ENCODE peak calls at places on chromosomes 7 and 10, in nine cellular contexts. N, A, I, L, M, W, R, U and K are unnamed samples.

GRCh38 chr7:26436996-26437547 is 145.4 kb downstream of the SNX10 start:
- DNase-seq in N (no peak), A (no peak), I (no peak), L (no peak), M (no peak), W (no peak), R (no peak), U (no peak), K (no peak)

GRCh38 chr7:2118056-2118455 is 114.7 kb downstream of the MAD1L1 start:
- DNase-seq in N (no peak), A (no peak), I (no peak), L (no peak), M (no peak), W (no peak), R (no peak), U (no peak), K (no peak)

GRCh38 chr10:75137533-75138438 is 26.3 kb downstream of the SAMD8 start:
- DNase-seq in N (peak), A (no peak), I (peak), L (no peak), M (no peak), W (no peak), R (no peak), U (peak), K (peak)

GRCh38 chr10:47321521-47322195 is 596 bp upstream of the GDF2 start:
- DNase-seq in N (no peak), A (no peak), I (no peak), L (no peak), M (no peak), W (peak), R (no peak), U (no peak), K (no peak)

GRCh38 chr7:128032605-128033235 is 1.5 kb upstream of the LRRC4 start:
- DNase-seq in N (no peak), A (no peak), I (peak), L (no peak), M (no peak), W (no peak), R (peak), U (peak), K (no peak)

GRCh38 chr10:22693860-22694259 is 20.5 kb downstream of the PIP4K2A start:
- DNase-seq in N (no peak), A (no peak), I (no peak), L (no peak), M (no peak), W (no peak), R (no peak), U (no peak), K (no peak)

GRCh38 chr10:110212119-110213006 is 5.0 kb downstream of the MXI1 start:
- DNase-seq in N (no peak), A (no peak), I (no peak), L (no peak), M (peak), W (no peak), R (peak), U (no peak), K (no peak)

GRCh38 chr7:117066668-117067067 is 113.4 kb downstream of the ST7 start:
- DNase-seq in N (peak), A (no peak), I (no peak), L (no peak), M (no peak), W (no peak), R (no peak), U (peak), K (no peak)

GRCh38 chr10:29710128-29710527 is 75.4 kb upstream of the SVIL start:
- DNase-seq in N (no peak), A (no peak), I (no peak), L (no peak), M (no peak), W (no peak), R (no peak), U (no peak), K (no peak)

GRCh38 chr7:103803631-103804030 is 185.8 kb downstream of the RELN start:
- DNase-seq in N (no peak), A (no peak), I (no peak), L (no peak), M (no peak), W (no peak), R (no peak), U (no peak), K (no peak)

GRCh38 chr10:29692121-29692539 is 57.4 kb upstream of the SVIL start:
- DNase-seq in N (no peak), A (no peak), I (peak), L (peak), M (no peak), W (no peak), R (no peak), U (no peak), K (peak)

GRCh38 chr10:12050528-12050927 is 7.9 kb upstream of the UPF2 start:
- DNase-seq in N (no peak), A (no peak), I (peak), L (no peak), M (no peak), W (no peak), R (no peak), U (no peak), K (no peak)

GRCh38 chr7:36208997-36209813 is 56.2 kb downstream of the EEPD1 start:
- DNase-seq in N (no peak), A (no peak), I (peak), L (peak), M (no peak), W (no peak), R (no peak), U (no peak), K (peak)

GRCh38 chr10:75399461-75400162 is 2.0 kb downstream of the ZNF503 start:
- DNase-seq in N (peak), A (peak), I (peak), L (peak), M (peak), W (peak), R (peak), U (peak), K (peak)

GRCh38 chr7:102077081-102077480 is 209.6 kb upstream of the SH2B2 start:
- DNase-seq in N (no peak), A (peak), I (no peak), L (no peak), M (no peak), W (no peak), R (no peak), U (no peak), K (no peak)

GRCh38 chr7:148485618-148486017 is 104.9 kb upstream of the C7orf33 start:
- DNase-seq in N (no peak), A (no peak), I (no peak), L (no peak), M (no peak), W (no peak), R (no peak), U (no peak), K (peak)

GRCh38 chr7:36512607-36513006 is 122.9 kb downstream of the ANLN start:
- DNase-seq in N (no peak), A (no peak), I (no peak), L (no peak), M (no peak), W (no peak), R (no peak), U (no peak), K (no peak)

GRCh38 chr7:100867796-100868485 is 754 bp downstream of the TRIP6 start:
- DNase-seq in N (no peak), A (peak), I (no peak), L (no peak), M (no peak), W (peak), R (no peak), U (no peak), K (no peak)

GRCh38 chr7:8051373-8051772 is 82.8 kb downstream of the GLCCI1 start:
- DNase-seq in N (no peak), A (no peak), I (no peak), L (no peak), M (no peak), W (no peak), R (no peak), U (no peak), K (no peak)

GRCh38 chr7:85554294-85554877 is 367.5 kb upstream of the SEMA3D start:
- DNase-seq in N (peak), A (peak), I (peak), L (peak), M (no peak), W (peak), R (no peak), U (peak), K (peak)

GRCh38 chr7:55129409-55130078 is 110.7 kb downstream of the EGFR start:
- DNase-seq in N (no peak), A (no peak), I (peak), L (peak), M (no peak), W (no peak), R (no peak), U (peak), K (peak)

GRCh38 chr10:113056468-113057021 is 106.5 kb downstream of the TCF7L2 start:
- DNase-seq in N (peak), A (no peak), I (peak), L (peak), M (no peak), W (no peak), R (no peak), U (peak), K (peak)

GRCh38 chr10:5684971-5685763 is 529 bp downstream of the TASOR2 start:
- DNase-seq in N (peak), A (peak), I (peak), L (peak), M (peak), W (peak), R (peak), U (peak), K (peak)

GRCh38 chr7:4066626-4067475 is 615.2 kb upstream of the FOXK1 start:
- DNase-seq in N (no peak), A (peak), I (no peak), L (no peak), M (no peak), W (no peak), R (no peak), U (no peak), K (no peak)

GRCh38 chr10:77636967-77637473 is 588 bp downstream of the KCNMA1 start:
- DNase-seq in N (no peak), A (peak), I (peak), L (no peak), M (no peak), W (no peak), R (peak), U (no peak), K (no peak)

GRCh38 chr10:77634939-77635338 is 2.7 kb downstream of the KCNMA1 start:
- DNase-seq in N (no peak), A (no peak), I (no peak), L (no peak), M (no peak), W (no peak), R (no peak), U (no peak), K (no peak)

GRCh38 chr10:77635402-77636227 is 2.0 kb downstream of the KCNMA1 start:
- DNase-seq in N (no peak), A (peak), I (no peak), L (no peak), M (no peak), W (no peak), R (no peak), U (no peak), K (no peak)

GRCh38 chr10:77637474-77637985 is at the start of gene KCNMA1:
- DNase-seq in N (no peak), A (peak), I (peak), L (no peak), M (no peak), W (peak), R (peak), U (no peak), K (no peak)

GRCh38 chr10:77636286-77636966 is 1.2 kb downstream of the KCNMA1 start:
- DNase-seq in N (no peak), A (peak), I (no peak), L (no peak), M (no peak), W (no peak), R (no peak), U (no peak), K (no peak)
- TF ChIP-seq CTCF in N (peak), A (peak), I (no peak), L (no peak), M (peak), W (no peak), R (no peak), U (no peak), K (peak)

DNA sequence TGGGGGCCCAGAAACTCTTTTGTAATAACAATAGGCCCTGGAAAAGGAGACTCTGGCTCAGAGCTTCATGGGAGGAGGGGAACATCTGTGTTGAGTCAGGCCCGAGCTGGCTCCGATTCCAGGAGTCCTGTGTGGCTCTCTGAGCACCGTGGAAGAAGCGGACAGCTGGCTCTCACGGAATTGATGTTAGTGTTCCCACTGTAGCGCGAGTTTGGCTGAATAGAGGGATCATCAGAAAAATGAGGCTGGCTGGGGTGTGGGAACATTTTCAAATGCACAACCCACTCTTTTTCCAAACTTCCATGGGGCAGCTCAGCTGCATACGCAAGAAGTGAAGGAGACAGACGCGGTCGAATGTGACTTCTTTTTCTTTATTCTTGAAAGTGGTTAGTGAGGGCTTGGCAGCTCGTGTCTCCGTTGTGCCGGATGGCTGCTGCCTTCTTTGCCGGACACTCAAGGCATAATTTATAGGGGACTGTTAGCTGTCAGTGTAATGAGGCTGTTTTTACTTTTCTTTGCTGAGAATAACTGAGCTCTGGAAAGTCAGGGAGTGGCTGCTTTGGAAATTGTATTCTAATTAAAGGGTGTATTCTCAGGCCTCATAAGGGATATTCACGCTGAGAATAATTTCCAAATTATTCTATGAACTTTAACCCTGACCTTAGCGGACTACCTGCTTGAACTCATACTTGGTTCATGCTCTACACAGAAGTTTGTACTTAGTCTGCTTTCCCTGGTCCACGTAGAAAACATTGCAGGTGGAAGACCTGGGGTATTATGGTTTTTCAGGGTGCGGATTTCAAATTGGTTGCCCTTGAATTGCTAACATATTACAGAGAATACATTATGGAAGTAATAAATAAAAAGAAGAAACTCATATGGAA is 23.1 kb downstream of the MDFIC start:
- DNase-seq in N (peak), A (peak), I (peak), L (peak), M (peak), W (peak), R (peak), U (peak), K (peak)
- H3K4me3 ChIP-seq in N (peak), A (no peak), I (peak), L (peak), M (peak), W (no peak), R (peak), U (no peak), K (peak)

DNA sequence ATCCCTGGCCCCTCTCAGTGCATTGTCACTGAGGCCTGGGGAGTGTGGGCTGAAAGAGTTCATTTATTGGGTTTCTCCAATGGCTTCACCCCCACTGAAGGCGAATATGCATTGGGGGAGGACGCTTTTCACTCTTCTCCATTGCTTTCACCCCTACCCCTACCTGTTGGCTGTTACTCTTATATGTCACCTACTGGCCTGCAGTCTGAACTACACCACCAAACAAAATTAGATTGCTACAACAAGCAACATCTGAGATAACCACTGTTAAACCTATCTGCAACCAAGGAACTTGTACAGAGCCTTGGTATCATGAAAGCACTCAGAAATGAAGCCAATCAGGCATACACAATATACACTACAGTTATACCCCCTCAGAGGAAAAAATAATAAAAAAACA is 203.7 kb downstream of the REEP3 start:
- DNase-seq in N (no peak), A (no peak), I (no peak), L (no peak), M (no peak), W (no peak), R (no peak), U (no peak), K (no peak)
- TF ChIP-seq CTCF in N (no peak), A (peak), I (no peak), L (no peak), M (no peak), W (no peak), R (no peak), U (no peak), K (peak)

DNA sequence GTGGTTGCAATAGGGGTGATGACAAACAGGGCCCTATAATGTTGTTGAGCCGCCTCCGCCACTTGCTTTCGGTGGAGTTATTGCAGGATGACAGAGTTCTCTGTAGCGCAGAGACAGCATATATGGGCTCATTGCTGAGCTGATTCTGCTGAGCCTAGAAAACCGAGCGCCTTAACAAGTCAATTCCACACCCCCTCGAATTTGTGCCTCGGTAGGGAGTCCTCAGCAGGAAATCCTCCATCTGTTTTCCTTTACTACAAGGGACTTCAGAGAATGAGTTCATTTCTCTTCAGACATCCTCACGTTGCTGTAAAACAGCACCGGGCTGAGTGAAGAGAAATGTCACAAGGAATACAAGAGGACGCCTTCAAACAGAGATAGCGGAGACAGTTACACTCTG is 90.7 kb upstream of the KIAA1217 start:
- DNase-seq in N (no peak), A (peak), I (no peak), L (peak), M (no peak), W (no peak), R (no peak), U (peak), K (peak)
- H3K4me3 ChIP-seq in N (no peak), A (peak), I (no peak), L (no peak), M (no peak), W (no peak), R (peak), U (no peak), K (no peak)

DNA sequence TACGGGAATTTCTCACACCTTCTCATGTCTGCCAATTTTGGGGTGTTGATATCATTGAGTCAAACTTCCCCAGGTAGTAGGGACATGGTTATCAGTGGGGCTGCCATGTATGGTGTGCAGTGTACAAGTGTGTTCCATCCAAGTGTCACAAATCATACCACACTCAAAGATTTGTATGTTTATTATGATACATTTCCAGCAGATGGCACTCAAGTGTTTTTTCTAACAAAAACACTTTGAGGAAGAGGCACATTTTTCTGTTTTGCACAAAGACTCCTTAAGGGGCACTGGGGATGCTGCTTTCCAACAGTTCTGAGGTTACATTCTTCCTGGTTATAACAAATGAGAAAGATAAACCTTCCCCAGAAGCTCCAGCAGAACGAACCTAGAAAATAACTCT is 414.5 kb downstream of the REEP3 start:
- DNase-seq in N (no peak), A (no peak), I (no peak), L (peak), M (no peak), W (no peak), R (no peak), U (peak), K (no peak)
- TF ChIP-seq CTCF in N (no peak), A (peak), I (no peak), L (no peak), M (no peak), W (no peak), R (no peak), U (peak), K (no peak)

GRCh38 chr7:66539948-66540375 is 88.7 kb upstream of the KCTD7 start:
- DNase-seq in N (no peak), A (no peak), I (no peak), L (no peak), M (no peak), W (no peak), R (no peak), U (no peak), K (no peak)

GRCh38 chr7:66539264-66539623 is 89.4 kb upstream of the KCTD7 start:
- DNase-seq in N (no peak), A (no peak), I (no peak), L (no peak), M (no peak), W (no peak), R (no peak), U (no peak), K (no peak)

GRCh38 chr7:66542049-66542448 is 86.6 kb upstream of the KCTD7 start:
- DNase-seq in N (no peak), A (no peak), I (no peak), L (no peak), M (no peak), W (no peak), R (no peak), U (no peak), K (no peak)

GRCh38 chr7:66537876-66538275 is 90.8 kb upstream of the KCTD7 start:
- DNase-seq in N (no peak), A (no peak), I (no peak), L (no peak), M (no peak), W (no peak), R (no peak), U (no peak), K (no peak)

GRCh38 chr7:66542528-66543373 is 85.9 kb upstream of the KCTD7 start:
- DNase-seq in N (no peak), A (no peak), I (peak), L (peak), M (no peak), W (no peak), R (no peak), U (peak), K (peak)
- H3K4me3 ChIP-seq in N (no peak), A (no peak), I (no peak), L (no peak), M (no peak), W (no peak), R (no peak), U (no peak), K (no peak)

DNA sequence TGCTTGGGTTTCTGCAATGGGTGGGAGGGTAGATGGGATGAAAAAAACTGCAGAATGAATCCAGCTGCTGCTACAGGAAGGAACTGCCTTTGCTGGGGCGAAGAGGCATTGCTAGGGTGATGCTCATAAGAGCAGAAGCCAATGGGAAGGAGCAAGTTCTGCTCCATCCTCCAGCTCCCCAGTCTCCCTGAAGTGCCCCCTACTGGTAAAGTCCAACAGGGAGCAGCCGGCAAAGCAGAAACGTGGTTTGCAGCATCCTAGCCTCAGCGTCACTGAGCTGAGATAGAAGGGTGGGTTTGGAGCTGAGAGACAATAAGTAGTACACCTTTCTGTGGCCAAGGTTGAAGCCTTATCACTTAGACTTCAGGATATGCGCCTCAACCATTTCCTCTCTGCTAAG is 220.5 kb downstream of the CCSER2 start:
- DNase-seq in N (no peak), A (peak), I (no peak), L (peak), M (no peak), W (no peak), R (no peak), U (no peak), K (peak)
- TF ChIP-seq CTCF in N (peak), A (peak), I (no peak), L (peak), M (no peak), W (peak), R (peak), U (peak), K (peak)

GRCh38 chr7:27911920-27912319 is 172.0 kb downstream of the TAX1BP1 start:
- DNase-seq in N (no peak), A (no peak), I (no peak), L (no peak), M (no peak), W (no peak), R (no peak), U (no peak), K (no peak)
- H3K4me3 ChIP-seq in N (no peak), A (no peak), I (no peak), L (no peak), M (no peak), W (no peak), R (no peak), U (no peak), K (no peak)